ENCODE peak calls at places on chromosomes 11 and 22, in five cellular contexts. O is fibroblast of lung, E is HL-60, F is tibial artery, I is astrocyte of the spinal cord. P is an unnamed sample.

GRCh38 chr11:36532908-36533601 is 23.0 kb upstream of the TRAF6 start:
- DNase-seq in O (no peak), E (no peak), F (no peak), I (no peak), P (no peak)

GRCh38 chr11:1300569-1301187 is 8.8 kb downstream of the TOLLIP start:
- DNase-seq in O (no peak), E (no peak), F (peak), I (no peak), P (peak)

GRCh38 chr22:17106161-17106784 is 14.9 kb downstream of the TMEM121B start:
- DNase-seq in O (no peak), E (peak), F (peak), I (no peak), P (peak)

GRCh38 chr22:31556627-31557203 is 60.4 kb downstream of the SFI1 start:
- DNase-seq in O (peak), E (no peak), F (no peak), I (peak), P (no peak)

GRCh38 chr11:32099516-32099915 is 8.6 kb downstream of the RCN1 start:
- DNase-seq in O (no peak), E (no peak), F (no peak), I (no peak), P (no peak)

GRCh38 chr22:30860176-30861105 is 108.1 kb downstream of the MORC2 start:
- DNase-seq in O (no peak), E (no peak), F (peak), I (no peak), P (no peak)

GRCh38 chr22:31830721-31831070 is 76.9 kb downstream of the DEPDC5 start:
- DNase-seq in O (no peak), E (no peak), F (no peak), I (no peak), P (no peak)

GRCh38 chr11:111335596-111335995 is 37.2 kb downstream of the POU2AF3 start:
- DNase-seq in O (no peak), E (no peak), F (no peak), I (no peak), P (no peak)

GRCh38 chr11:38100836-38101235 is 1502.8 kb upstream of the RAG2 start:
- DNase-seq in O (no peak), E (no peak), F (no peak), I (no peak), P (no peak)

GRCh38 chr11:9574556-9574805 is 1.0 kb downstream of the WEE1 start:
- DNase-seq in O (peak), E (no peak), F (peak), I (no peak), P (no peak)

GRCh38 chr11:125517116-125517804 is 21.2 kb upstream of the FEZ1 start:
- DNase-seq in O (peak), E (no peak), F (no peak), I (peak), P (no peak)

GRCh38 chr22:47449508-47450270 is 687.2 kb downstream of the TBC1D22A start:
- DNase-seq in O (no peak), E (no peak), F (no peak), I (no peak), P (no peak)

GRCh38 chr11:22193348-22194051 is 615 bp downstream of the ANO5 start:
- DNase-seq in O (peak), E (no peak), F (peak), I (no peak), P (peak)

GRCh38 chr11:797300-798092 is 585 bp downstream of the SLC25A22 start:
- DNase-seq in O (peak), E (peak), F (peak), I (peak), P (peak)

GRCh38 chr22:44329179-44329796 is 16.5 kb upstream of the SHISAL1 start:
- DNase-seq in O (no peak), E (no peak), F (no peak), I (no peak), P (no peak)

GRCh38 chr11:88059326-88059725 is 115.9 kb downstream of the RAB38 start:
- DNase-seq in O (peak), E (no peak), F (no peak), I (peak), P (no peak)

GRCh38 chr11:89293966-89294679 is 116.4 kb downstream of the TYR start:
- DNase-seq in O (peak), E (no peak), F (no peak), I (peak), P (no peak)

GRCh38 chr11:115284766-115285165 is 219.4 kb downstream of the CADM1 start:
- DNase-seq in O (peak), E (no peak), F (no peak), I (peak), P (no peak)

DNA sequence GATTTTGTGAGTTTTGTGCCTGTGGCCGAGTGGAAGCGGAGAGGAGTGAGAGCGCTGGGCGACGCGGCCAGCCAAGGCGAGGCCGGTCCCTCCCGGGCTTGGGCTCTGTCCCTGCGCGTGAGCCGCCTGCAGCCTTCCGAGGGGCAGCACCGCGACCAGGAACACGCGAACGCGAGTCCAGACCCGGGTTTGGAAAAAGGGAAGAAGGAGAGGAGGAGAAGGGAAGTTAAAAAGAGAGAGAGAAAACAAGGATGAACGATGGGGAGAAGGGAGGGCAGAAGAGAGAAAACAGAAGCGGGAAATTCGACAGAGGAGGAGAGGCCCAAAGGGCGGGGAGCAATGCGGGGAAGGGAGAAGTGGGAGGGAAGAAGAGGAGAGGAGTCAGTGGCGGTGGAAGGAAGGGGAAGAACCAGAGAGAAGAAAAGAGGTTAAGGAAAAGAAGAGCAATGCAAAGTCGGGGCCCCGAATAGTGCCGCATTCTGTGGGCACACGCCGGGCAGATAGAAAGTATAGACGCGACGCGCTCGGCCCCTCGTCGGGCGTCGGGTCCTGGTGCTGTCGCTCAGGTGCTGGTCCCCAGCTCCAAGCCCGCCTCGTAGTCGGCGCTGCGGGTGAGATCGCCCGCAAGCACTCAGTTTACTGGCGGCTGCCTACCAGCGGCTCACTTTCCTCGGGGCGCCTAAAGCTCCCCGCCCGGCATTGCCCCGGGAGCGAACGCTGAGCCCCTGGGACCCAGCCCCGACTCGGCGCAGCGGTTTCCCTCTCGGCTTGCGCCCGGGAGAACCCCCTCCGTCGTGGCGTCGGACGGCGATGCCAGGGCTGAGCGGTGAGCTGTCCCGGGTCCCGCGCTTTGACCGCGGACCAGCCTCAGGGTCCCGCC is 2.8 kb upstream of the BARX2 start:
- DNase-seq in O (no peak), E (no peak), F (no peak), I (no peak), P (no peak)
- H3K4me3 ChIP-seq in O (peak), E (no peak), F (peak), I (no peak), P (peak)

DNA sequence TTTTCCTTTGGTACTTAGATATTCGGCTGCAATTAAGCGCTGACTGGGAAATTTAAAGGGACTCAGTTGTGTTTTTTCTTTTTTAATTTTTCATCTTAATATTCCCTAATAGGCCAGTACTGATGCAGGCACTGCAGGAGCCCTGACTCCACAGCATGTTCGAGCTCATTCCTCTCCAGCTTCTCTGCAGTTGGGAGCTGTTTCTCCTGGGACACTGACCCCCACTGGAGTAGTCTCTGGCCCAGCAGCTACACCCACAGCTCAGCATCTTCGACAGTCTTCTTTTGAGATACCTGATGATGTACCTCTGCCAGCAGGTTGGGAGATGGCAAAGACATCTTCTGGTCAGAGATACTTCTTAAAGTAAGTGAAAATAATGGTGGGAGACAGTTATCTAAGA is 3.8 kb downstream of the YAP1 start:
- DNase-seq in O (no peak), E (no peak), F (no peak), I (no peak), P (no peak)
- H3K4me3 ChIP-seq in O (no peak), E (no peak), F (peak), I (peak), P (peak)

DNA sequence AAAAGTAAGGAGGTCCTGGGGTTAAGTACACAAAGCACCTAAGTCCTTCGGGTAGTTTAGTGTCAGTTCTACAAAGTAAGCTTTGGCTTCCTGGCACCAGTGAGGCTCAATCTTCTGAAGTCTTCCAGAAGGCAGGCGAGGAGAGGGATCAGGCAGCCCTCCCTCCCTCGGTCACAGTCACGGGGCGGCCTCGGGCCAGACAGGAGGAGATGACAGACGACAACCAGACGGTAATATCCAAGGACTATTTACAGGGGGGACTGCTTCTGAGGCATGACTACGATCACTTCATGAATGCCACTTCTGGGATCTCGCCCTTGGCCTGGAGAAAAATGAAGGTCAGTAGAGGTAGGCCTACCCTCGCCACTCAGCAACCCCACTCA is 378 bp upstream of the TMEM223 start:
- DNase-seq in O (peak), E (no peak), F (peak), I (no peak), P (no peak)
- H3K4me3 ChIP-seq in O (no peak), E (peak), F (peak), I (no peak), P (peak)

GRCh38 chr11:102302241-102302640 is 15.0 kb upstream of the BIRC3 start:
- DNase-seq in O (no peak), E (no peak), F (no peak), I (peak), P (no peak)

GRCh38 chr11:102306817-102307814 is 10.2 kb upstream of the BIRC3 start:
- DNase-seq in O (peak), E (no peak), F (no peak), I (no peak), P (no peak)

GRCh38 chr11:102304686-102305085 is 12.6 kb upstream of the BIRC3 start:
- DNase-seq in O (no peak), E (no peak), F (no peak), I (no peak), P (no peak)

GRCh38 chr11:102306048-102306575 is 11.2 kb upstream of the BIRC3 start:
- DNase-seq in O (peak), E (no peak), F (no peak), I (no peak), P (no peak)

GRCh38 chr11:102305352-102306047 is 11.8 kb upstream of the BIRC3 start:
- DNase-seq in O (no peak), E (no peak), F (no peak), I (no peak), P (no peak)
- H3K4me3 ChIP-seq in O (no peak), E (no peak), F (no peak), I (no peak), P (no peak)

DNA sequence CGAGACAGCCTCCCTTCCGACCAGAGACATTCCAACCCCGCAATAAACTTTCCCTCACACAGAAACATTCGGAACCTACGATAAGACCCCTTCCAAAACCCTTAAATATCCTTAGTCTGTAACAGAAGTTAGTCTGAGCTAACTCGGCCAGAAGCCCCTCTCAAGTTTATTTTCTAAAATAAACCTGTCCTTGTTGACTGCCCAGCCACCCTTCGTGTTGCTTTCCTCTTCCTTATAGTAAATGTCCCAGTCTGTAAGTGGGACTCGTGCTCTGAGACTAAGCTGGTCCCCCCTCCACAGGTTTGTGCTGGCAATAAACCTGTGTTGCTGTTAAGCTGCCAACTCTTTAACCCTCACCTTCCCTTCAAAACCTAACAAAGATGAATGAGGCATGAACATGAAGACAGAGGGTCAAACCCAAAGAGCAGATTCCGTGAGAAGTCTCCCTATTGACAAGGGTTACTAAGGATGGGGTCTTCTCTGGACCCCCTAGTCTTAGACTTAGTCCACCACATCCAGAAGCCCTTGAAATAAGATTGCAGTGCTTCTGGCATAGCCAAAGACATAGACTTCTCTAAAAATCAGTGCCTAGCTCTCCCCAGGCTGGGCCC is 18.2 kb downstream of the MIF start:
- DNase-seq in O (no peak), E (no peak), F (peak), I (no peak), P (no peak)
- H3K4me3 ChIP-seq in O (no peak), E (no peak), F (no peak), I (no peak), P (no peak)

DNA sequence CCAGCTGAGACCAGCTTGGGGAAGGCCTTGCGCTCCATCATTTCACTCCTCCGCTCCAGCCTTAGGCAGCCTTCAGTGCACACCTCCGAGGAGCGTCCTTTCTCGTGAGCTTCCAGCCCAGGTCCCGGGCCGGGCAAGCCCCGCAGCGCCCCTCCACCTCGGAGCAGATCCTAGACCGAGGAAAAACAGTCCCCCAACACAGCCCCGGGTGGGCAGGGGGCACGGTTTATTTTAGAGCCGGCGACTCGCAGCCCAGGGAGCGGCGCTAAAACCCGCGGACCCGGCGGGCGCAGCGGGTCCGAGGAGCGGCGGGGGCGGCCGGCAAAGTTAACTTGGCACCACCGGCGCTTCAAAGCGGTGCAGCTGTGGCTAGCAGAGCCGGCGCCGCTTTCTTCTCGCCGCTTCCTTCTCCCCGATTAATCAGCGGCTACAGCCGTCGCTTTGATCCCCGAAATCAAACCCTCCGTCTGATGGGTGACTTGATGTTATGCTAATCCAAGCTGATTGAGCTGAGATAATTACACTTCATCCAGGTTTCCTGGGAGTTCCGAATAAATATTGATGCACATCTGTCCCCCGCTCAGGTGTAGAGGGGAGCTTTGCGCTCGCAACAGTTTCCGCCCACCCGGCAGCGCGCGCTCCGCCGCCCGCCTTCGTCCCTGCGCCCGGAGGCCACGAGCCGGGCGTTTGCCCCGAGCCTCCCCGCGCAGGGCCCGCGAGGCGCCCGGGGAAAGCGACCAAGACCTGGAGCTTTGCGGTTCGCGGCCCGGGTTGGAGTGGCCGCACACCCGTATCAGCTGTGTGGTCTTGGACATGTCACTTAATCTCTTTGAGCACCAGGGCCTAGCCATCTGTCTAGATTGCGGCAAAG is 192.7 kb downstream of the BUD13 start:
- DNase-seq in O (no peak), E (no peak), F (no peak), I (no peak), P (no peak)
- H3K4me3 ChIP-seq in O (no peak), E (no peak), F (no peak), I (no peak), P (peak)

DNA sequence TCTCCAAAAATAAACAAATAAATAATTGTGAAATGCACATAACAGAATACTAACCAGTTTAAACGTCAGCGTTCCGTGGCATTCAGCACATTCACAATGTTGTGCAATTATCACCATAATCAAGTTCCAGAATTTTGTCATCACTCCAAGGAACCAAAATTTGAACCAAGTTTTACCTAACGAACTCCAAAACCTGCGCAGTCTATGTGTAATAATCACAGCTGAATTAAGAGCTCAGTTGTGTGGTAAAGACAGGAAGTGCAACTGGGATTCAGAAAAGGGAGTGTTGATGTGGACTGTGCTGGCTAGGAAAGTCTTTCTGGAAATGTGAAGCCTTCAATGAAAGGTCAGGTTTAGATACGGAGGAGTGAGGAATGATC is 5.4 kb upstream of the MCAM start:
- DNase-seq in O (no peak), E (no peak), F (peak), I (no peak), P (no peak)
- H3K4me3 ChIP-seq in O (no peak), E (no peak), F (peak), I (no peak), P (peak)

DNA sequence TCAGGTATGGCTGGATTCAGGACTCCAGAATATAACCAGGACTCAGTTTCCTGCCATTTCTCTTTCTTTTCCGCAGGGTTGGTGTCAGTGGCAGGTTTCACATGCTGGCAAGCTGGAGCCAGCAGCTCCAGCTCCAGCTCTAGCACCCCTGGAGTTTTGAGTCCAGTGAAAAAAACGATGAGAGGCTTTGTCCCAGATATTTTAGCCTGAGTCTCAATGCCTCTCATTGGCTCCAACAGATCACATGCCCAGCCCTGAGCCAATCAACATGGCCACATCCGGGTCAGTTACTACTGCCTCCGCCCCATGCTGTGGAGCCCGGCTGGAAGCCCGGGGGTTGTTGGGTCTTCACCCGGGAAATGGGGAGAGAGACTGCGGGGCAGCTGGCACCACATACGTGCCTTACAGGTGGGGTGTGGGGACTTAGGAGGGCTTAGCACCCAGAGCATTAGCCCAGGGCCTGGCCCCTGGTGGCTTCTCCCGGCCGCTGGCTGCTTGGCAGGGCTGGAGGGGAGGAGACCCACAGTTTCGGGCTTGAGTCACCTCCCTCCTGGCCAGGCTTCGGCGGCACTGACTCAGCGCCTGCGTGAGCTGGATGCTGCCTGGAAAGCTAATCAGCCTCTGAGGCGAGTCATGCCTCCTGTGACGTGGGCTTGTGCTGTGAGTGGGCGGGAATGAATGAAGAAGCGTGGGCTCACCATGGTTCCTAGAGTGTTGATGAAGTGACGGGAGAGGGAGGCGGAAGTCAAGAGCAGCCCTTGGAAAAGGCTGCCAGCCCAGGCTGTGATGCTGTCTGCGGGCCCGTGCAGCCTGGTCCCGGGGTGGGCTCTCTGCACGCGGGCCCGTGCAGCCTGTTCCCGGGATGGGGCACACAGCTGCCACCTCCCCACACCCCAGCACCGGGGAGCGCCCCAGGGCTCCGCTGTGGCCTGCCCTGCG is 15.3 kb upstream of the MRTFA start:
- DNase-seq in O (peak), E (peak), F (peak), I (peak), P (peak)
- H3K4me3 ChIP-seq in O (peak), E (peak), F (peak), I (peak), P (peak)